ENCODE peak calls at places on chromosomes 12 and 14, in eight cellular contexts. L is brain microvascular endothelial cell, Q is suprapubic skin, N is stomach, T is heart right ventricle, O is lower lobe of right lung, Z is upper lobe of right lung, J is GM23338. M is an unnamed sample. For H3K36me3, the result is how much of the 10 kb centered on the place peaks cover.

GRCh38 chr12:67426067-67426466 is 156.9 kb downstream of the CAND1 start:
- DNase-seq in N (no peak), T (no peak), Q (no peak), L (peak), Z (no peak), O (no peak), J (no peak), M (peak)

GRCh38 chr12:115846516-115846915 is 431.0 kb downstream of the MED13L start:
- DNase-seq in J (no peak), O (no peak), Q (no peak), L (no peak), T (no peak), Z (no peak), N (no peak), M (no peak)

GRCh38 chr12:110565919-110566871 is 16.9 kb downstream of the PPTC7 start:
- DNase-seq in N (no peak), Q (no peak), J (no peak), O (no peak), Z (no peak), L (no peak), T (no peak), M (no peak)

GRCh38 chr14:81446279-81447007 is 46.3 kb upstream of the STON2 start:
- DNase-seq in Q (no peak), L (no peak), J (peak), O (no peak), N (no peak), T (no peak), Z (no peak), M (no peak)

GRCh38 chr14:20857630-20858261 is 33.4 kb upstream of the RNASE3 start:
- DNase-seq in Q (no peak), Z (peak), T (peak), L (peak), J (peak), N (peak), O (peak), M (no peak)

GRCh38 chr12:131096681-131097181 is 143.0 kb downstream of the ADGRD1 start:
- DNase-seq in O (peak), Z (peak), Q (peak), J (no peak), N (no peak), T (peak), L (no peak), M (no peak)

GRCh38 chr12:3135522-3136461 is 58.6 kb downstream of the TSPAN9 start:
- DNase-seq in Q (no peak), L (peak), O (no peak), N (no peak), Z (no peak), T (no peak), J (peak), M (no peak)

GRCh38 chr12:2986876-2987275 is 27.7 kb downstream of the TEAD4 start:
- DNase-seq in L (no peak), Z (no peak), N (no peak), Q (no peak), T (no peak), J (no peak), O (no peak), M (no peak)

GRCh38 chr14:50319293-50319692 is 7.2 kb downstream of the DMAC2L start:
- DNase-seq in N (no peak), Q (no peak), L (peak), O (no peak), T (no peak), J (no peak), Z (no peak), M (no peak)

GRCh38 chr14:65720743-65721142 is 308.2 kb downstream of the FUT8 start:
- DNase-seq in T (no peak), J (no peak), L (no peak), N (no peak), Q (no peak), O (no peak), Z (no peak), M (no peak)

GRCh38 chr12:126384029-126384564 is 1318.9 kb downstream of the AACS start:
- DNase-seq in J (no peak), O (no peak), L (no peak), T (no peak), Q (no peak), Z (no peak), N (no peak), M (no peak)

GRCh38 chr14:62691613-62692489 is 353.4 kb downstream of the KCNH5 start:
- DNase-seq in Q (no peak), O (no peak), L (peak), Z (no peak), J (no peak), N (peak), T (no peak), M (peak)

GRCh38 chr12:113994051-113994450 is 27.9 kb upstream of the RBM19 start:
- DNase-seq in Z (no peak), T (no peak), O (no peak), L (no peak), Q (no peak), J (no peak), N (no peak), M (no peak)

GRCh38 chr12:68159681-68160304 is at the start of gene IFNG:
- DNase-seq in Q (no peak), J (no peak), N (no peak), T (no peak), L (no peak), Z (no peak), O (no peak), M (no peak)

GRCh38 chr12:120925740-120926563 is 21.8 kb upstream of the SPPL3 start:
- DNase-seq in Q (no peak), Z (no peak), J (peak), N (no peak), T (no peak), O (no peak), L (no peak), M (no peak)

GRCh38 chr14:22650960-22651521 is 6.9 kb upstream of the OR6J1 start:
- DNase-seq in Q (no peak), Z (no peak), L (peak), T (no peak), N (no peak), J (no peak), O (no peak), M (no peak)

GRCh38 chr12:31033681-31034080 is 40.0 kb upstream of the DDX11 start:
- DNase-seq in J (no peak), Q (no peak), T (no peak), Z (no peak), L (no peak), O (no peak), N (no peak), M (no peak)

GRCh38 chr14:22200977-22201605 is 387.9 kb downstream of the DAD1 start:
- DNase-seq in N (no peak), O (no peak), L (peak), Q (no peak), Z (no peak), T (no peak), J (peak), M (no peak)

GRCh38 chr14:34081576-34082136 is 130.8 kb upstream of the EGLN3 start:
- DNase-seq in L (peak), O (no peak), T (no peak), Z (no peak), Q (no peak), J (no peak), N (peak), M (no peak)

GRCh38 chr14:44204061-44204815 is 302.8 kb downstream of the FSCB start:
- DNase-seq in N (no peak), T (no peak), Z (no peak), L (peak), J (peak), Q (no peak), O (no peak), M (no peak)

GRCh38 chr12:131827961-131828534 is at the start of gene MMP17:
- DNase-seq in T (peak), O (no peak), L (no peak), N (no peak), Z (peak), Q (peak), J (peak), M (peak)

GRCh38 chr12:6329693-6330045 is 12.2 kb downstream of the TNFRSF1A start:
- DNase-seq in Z (no peak), N (no peak), T (no peak), J (peak), O (no peak), L (no peak), Q (no peak), M (no peak)

DNA sequence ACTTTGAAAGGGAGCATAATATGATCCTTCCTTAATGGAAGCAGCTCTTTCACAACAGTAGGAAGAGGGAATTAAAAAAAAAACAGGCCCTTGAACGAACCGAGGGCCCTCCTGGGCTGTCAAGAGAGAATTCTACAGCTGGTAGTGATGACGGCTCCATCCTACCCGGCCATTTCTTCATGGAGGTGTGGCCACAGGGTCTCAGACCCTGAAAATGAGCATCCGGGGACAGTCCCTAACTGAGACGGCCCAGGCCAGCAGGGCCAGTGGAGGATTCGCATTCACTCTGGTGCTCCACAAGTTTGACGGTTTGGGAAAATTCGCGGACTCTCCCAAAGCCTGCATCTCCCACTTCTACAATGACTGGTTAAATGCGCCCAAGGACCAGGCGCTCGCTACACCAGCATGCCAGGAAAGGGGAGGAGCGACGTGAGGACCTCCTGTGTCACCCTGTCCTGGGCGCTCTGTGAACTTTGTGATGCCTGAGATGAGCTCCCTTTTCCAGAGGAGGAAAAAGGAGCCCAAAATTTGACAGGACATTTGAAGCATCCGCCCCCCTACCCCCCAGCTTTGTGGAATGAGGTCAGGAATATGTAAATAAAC is 66.8 kb downstream of the BCL11B start:
- DNase-seq in O (no peak), Z (no peak), J (no peak), T (no peak), L (no peak), Q (no peak), N (no peak), M (no peak)
- H3K36me3 ChIP-seq in O (under half), Z (under half), J (under half), T (under half), L (under half), Q (under half), N (under half), M (under half)

GRCh38 chr12:806116-806805 is 53.9 kb downstream of the WNK1 start:
- DNase-seq in O (no peak), Z (no peak), L (no peak), N (no peak), T (no peak), J (no peak), Q (no peak), M (no peak)

GRCh38 chr12:807041-807717 is 54.8 kb downstream of the WNK1 start:
- DNase-seq in T (no peak), J (no peak), Q (no peak), L (no peak), Z (no peak), N (no peak), O (no peak), M (no peak)

GRCh38 chr12:805022-805632 is 52.7 kb downstream of the WNK1 start:
- DNase-seq in L (no peak), Q (no peak), Z (no peak), J (no peak), T (no peak), N (no peak), O (no peak), M (no peak)

DNA sequence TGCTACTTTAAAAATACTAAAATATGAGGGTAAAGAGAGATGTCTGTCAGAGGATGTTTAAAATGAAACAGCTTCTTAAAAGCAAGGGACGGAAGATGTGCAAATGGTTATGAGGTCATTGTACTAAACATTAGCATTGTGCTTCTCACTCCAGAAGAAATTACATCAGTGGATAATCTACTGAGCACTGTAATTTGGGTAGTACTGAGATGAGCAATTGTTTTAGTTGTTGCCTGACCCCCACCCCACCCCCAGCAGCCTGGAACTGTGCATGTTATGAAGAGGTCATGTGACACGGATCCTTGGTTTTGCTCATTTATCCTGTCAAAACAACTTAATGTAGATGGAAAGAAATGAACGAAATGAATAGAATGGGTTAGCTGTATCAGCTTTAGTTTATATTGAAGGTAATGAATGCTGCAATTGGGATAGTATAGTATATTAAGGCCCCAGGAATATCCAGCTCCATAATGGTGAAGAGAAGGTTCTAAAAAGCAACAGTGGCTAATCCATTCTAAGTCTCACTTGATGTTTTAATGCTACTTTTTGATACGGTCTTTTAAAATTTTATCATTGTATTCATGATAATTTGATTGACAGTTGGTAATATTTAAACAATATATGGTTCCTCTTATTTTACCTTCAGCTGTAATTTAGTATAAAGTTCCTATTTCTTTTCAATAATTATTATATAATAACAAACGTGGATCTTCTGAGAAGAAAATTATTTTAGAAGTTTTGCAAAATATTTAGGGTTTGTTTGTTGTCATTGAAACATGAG is 58.4 kb downstream of the WNK1 start:
- DNase-seq in J (no peak), Z (no peak), N (no peak), T (no peak), Q (no peak), O (no peak), L (no peak), M (no peak)
- H3K27ac ChIP-seq in J (no peak), Z (no peak), N (no peak), T (no peak), Q (no peak), O (no peak), L (no peak), M (no peak)

GRCh38 chr14:74286736-74287135 is 16.0 kb downstream of the ABCD4 start:
- DNase-seq in O (no peak), N (no peak), L (no peak), Q (no peak), J (no peak), T (no peak), Z (no peak), M (no peak)
- H3K36me3 ChIP-seq in O (half or more), N (half or more), L (under half), Q (half or more), J (under half), T (half or more), Z (half or more), M (under half)

DNA sequence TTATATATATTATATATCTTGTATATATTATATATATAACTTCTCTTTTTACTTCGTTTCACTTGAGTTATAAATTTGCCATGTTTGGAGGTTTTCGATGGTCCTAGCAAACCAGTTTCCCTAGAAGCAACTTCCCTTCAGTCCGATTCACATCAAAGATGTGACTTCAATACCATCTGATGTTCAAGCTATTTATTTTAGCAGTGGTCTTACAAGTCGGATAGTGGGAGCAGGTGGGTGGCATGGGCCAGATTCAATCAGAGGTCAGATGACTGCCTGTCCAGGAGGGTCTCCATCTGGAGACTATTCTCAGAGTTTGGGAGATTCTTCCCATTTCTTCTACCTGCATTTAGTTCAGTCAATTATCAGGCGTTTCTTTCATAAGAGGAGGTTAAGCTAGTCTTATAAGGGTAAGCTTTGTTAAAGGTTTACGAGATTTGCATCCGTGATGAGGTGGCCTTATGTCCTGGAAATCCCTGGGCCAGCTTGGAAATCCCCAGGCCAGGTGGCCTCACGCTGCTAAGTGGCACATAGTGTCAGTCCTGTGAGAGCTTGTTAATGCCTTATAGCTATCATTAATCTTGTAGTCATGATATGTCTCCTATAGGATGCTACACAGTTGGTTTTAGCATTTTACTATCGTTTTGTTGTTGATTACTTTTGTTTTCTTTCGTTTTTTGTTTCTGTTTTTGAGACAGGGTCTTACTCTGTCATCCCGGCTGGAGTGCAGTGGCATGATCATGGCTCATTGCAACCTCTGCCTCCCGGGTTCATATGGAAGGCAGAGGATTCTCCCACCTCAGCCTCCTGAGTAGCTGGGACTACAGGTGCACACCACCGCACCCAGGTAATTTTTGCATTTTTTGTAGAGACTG is 145.8 kb downstream of the BICD1 start:
- DNase-seq in T (no peak), Q (no peak), O (no peak), Z (no peak), N (no peak), J (peak), L (no peak), M (no peak)
- H3K27ac ChIP-seq in T (no peak), Q (no peak), O (no peak), Z (no peak), N (no peak), J (peak), L (no peak), M (no peak)

GRCh38 chr14:58283730-58284129 is 14.6 kb upstream of the ARID4A start:
- DNase-seq in J (no peak), Q (no peak), N (no peak), Z (no peak), O (no peak), T (no peak), L (no peak), M (no peak)

GRCh38 chr14:58280954-58281787 is 17.2 kb upstream of the ARID4A start:
- DNase-seq in L (peak), O (no peak), Z (no peak), Q (no peak), N (no peak), J (no peak), T (no peak), M (no peak)

GRCh38 chr14:58285132-58285531 is 13.2 kb upstream of the ARID4A start:
- DNase-seq in O (no peak), J (no peak), Z (no peak), L (no peak), T (no peak), N (no peak), Q (no peak), M (no peak)

GRCh38 chr14:58282925-58283593 is 15.3 kb upstream of the ARID4A start:
- DNase-seq in T (no peak), O (no peak), L (no peak), Z (no peak), Q (no peak), J (no peak), N (no peak), M (no peak)

DNA sequence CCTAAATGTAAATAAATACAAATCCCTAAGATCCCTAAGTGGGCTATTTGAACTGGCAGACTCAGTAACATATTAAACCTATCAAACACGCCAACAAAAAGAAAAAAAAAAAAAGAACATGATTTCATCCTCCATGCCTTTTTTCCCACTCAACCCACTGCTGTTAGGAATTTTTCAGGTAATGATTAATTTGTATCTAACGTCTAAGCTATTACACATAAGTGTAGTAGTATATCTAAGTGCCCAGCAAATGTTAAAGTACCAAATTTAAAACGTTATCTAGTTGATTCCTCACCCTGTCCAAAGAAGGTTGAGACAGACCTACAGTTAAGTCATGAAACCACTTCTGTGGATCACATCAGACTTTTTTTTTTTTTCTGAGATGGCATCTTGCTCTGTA is 16.4 kb upstream of the ARID4A start:
- DNase-seq in Q (no peak), N (no peak), Z (no peak), L (no peak), T (no peak), J (no peak), O (no peak), M (no peak)
- H3K36me3 ChIP-seq in Q (half or more), N (under half), Z (half or more), L (under half), T (half or more), J (under half), O (half or more), M (under half)

M was measured in upper lobe of left lung.